ENCODE peak calls at places on chromosomes 12 and 14, in six cellular contexts. One of them, this sample, is unnamed.

GRCh38 chr12:77953515-77953914 is 122.8 kb downstream of the NAV3 start:
- DNase-seq in brain microvascular endothelial cell: no peak
- DNase-seq in left lung: no peak
- DNase-seq in SK-N-SH: no peak
- DNase-seq in endodermal cell: peak
- DNase-seq in OCI-LY7: no peak
- DNase-seq in this sample: no peak

GRCh38 chr12:109888179-109889020 is 8.1 kb upstream of the GLTP start:
- DNase-seq in brain microvascular endothelial cell: peak
- DNase-seq in left lung: no peak
- DNase-seq in SK-N-SH: no peak
- DNase-seq in endodermal cell: no peak
- DNase-seq in OCI-LY7: peak
- DNase-seq in this sample: no peak

GRCh38 chr12:111598637-111599458 is at the start of gene ATXN2:
- DNase-seq in brain microvascular endothelial cell: no peak
- DNase-seq in left lung: peak
- DNase-seq in SK-N-SH: peak
- DNase-seq in endodermal cell: peak
- DNase-seq in OCI-LY7: peak
- DNase-seq in this sample: peak

GRCh38 chr14:57498659-57499058 is 5.0 kb upstream of the CCDC198 start:
- DNase-seq in brain microvascular endothelial cell: no peak
- DNase-seq in left lung: no peak
- DNase-seq in SK-N-SH: no peak
- DNase-seq in endodermal cell: no peak
- DNase-seq in OCI-LY7: no peak
- DNase-seq in this sample: no peak

GRCh38 chr12:91618281-91618680 is 435.7 kb upstream of the DCN start:
- DNase-seq in brain microvascular endothelial cell: no peak
- DNase-seq in left lung: no peak
- DNase-seq in SK-N-SH: no peak
- DNase-seq in endodermal cell: no peak
- DNase-seq in OCI-LY7: no peak
- DNase-seq in this sample: no peak

GRCh38 chr12:10392394-10392930 is 2.6 kb upstream of the KLRK1 start:
- DNase-seq in brain microvascular endothelial cell: peak
- DNase-seq in left lung: peak
- DNase-seq in SK-N-SH: no peak
- DNase-seq in endodermal cell: no peak
- DNase-seq in OCI-LY7: peak
- DNase-seq in this sample: peak

GRCh38 chr12:87406926-87407325 is 622.3 kb downstream of the C12orf50 start:
- DNase-seq in brain microvascular endothelial cell: no peak
- DNase-seq in left lung: no peak
- DNase-seq in SK-N-SH: no peak
- DNase-seq in endodermal cell: no peak
- DNase-seq in OCI-LY7: no peak
- DNase-seq in this sample: no peak

GRCh38 chr14:69651653-69652052 is 40.3 kb downstream of the SUSD6 start:
- DNase-seq in brain microvascular endothelial cell: no peak
- DNase-seq in left lung: no peak
- DNase-seq in SK-N-SH: no peak
- DNase-seq in endodermal cell: no peak
- DNase-seq in OCI-LY7: no peak
- DNase-seq in this sample: no peak

GRCh38 chr14:95056476-95056875 is 100.9 kb downstream of the DICER1 start:
- DNase-seq in brain microvascular endothelial cell: no peak
- DNase-seq in left lung: no peak
- DNase-seq in SK-N-SH: no peak
- DNase-seq in endodermal cell: no peak
- DNase-seq in OCI-LY7: no peak
- DNase-seq in this sample: no peak

GRCh38 chr14:23160924-23161522 is 22.4 kb downstream of the SLC7A8 start:
- DNase-seq in brain microvascular endothelial cell: peak
- DNase-seq in left lung: peak
- DNase-seq in SK-N-SH: no peak
- DNase-seq in endodermal cell: peak
- DNase-seq in OCI-LY7: no peak
- DNase-seq in this sample: peak

GRCh38 chr12:19945559-19946485 is 422.5 kb upstream of the PDE3A start:
- DNase-seq in brain microvascular endothelial cell: peak
- DNase-seq in left lung: no peak
- DNase-seq in SK-N-SH: peak
- DNase-seq in endodermal cell: no peak
- DNase-seq in OCI-LY7: no peak
- DNase-seq in this sample: no peak

GRCh38 chr12:74412607-74413230 is 124.9 kb upstream of the ATXN7L3B start:
- DNase-seq in brain microvascular endothelial cell: no peak
- DNase-seq in left lung: no peak
- DNase-seq in SK-N-SH: no peak
- DNase-seq in endodermal cell: no peak
- DNase-seq in OCI-LY7: peak
- DNase-seq in this sample: no peak

GRCh38 chr14:93303659-93304058 is 29.2 kb downstream of the BTBD7 start:
- DNase-seq in brain microvascular endothelial cell: no peak
- DNase-seq in left lung: no peak
- DNase-seq in SK-N-SH: no peak
- DNase-seq in endodermal cell: no peak
- DNase-seq in OCI-LY7: no peak
- DNase-seq in this sample: no peak

GRCh38 chr12:54051081-54051912 is 2.3 kb upstream of the HOXC4 start:
- DNase-seq in brain microvascular endothelial cell: no peak
- DNase-seq in left lung: no peak
- DNase-seq in SK-N-SH: no peak
- DNase-seq in endodermal cell: peak
- DNase-seq in OCI-LY7: no peak
- DNase-seq in this sample: no peak

GRCh38 chr12:50220357-50221061 is 53.3 kb upstream of the CERS5 start:
- DNase-seq in brain microvascular endothelial cell: peak
- DNase-seq in left lung: no peak
- DNase-seq in SK-N-SH: peak
- DNase-seq in endodermal cell: no peak
- DNase-seq in OCI-LY7: peak
- DNase-seq in this sample: no peak

GRCh38 chr12:119229837-119230236 is 51.1 kb downstream of the HSPB8 start:
- DNase-seq in brain microvascular endothelial cell: peak
- DNase-seq in left lung: no peak
- DNase-seq in SK-N-SH: peak
- DNase-seq in endodermal cell: peak
- DNase-seq in OCI-LY7: peak
- DNase-seq in this sample: no peak

GRCh38 chr12:67333649-67334048 is 64.5 kb downstream of the CAND1 start:
- DNase-seq in brain microvascular endothelial cell: no peak
- DNase-seq in left lung: no peak
- DNase-seq in SK-N-SH: no peak
- DNase-seq in endodermal cell: no peak
- DNase-seq in OCI-LY7: no peak
- DNase-seq in this sample: no peak

GRCh38 chr14:41289025-41289424 is 317.7 kb upstream of the LRFN5 start:
- DNase-seq in brain microvascular endothelial cell: no peak
- DNase-seq in left lung: no peak
- DNase-seq in SK-N-SH: no peak
- DNase-seq in endodermal cell: no peak
- DNase-seq in OCI-LY7: no peak
- DNase-seq in this sample: no peak

GRCh38 chr14:89198544-89199329 is 218.3 kb downstream of the FOXN3 start:
- DNase-seq in brain microvascular endothelial cell: no peak
- DNase-seq in left lung: no peak
- DNase-seq in SK-N-SH: no peak
- DNase-seq in endodermal cell: peak
- DNase-seq in OCI-LY7: no peak
- DNase-seq in this sample: no peak

GRCh38 chr12:112855375-112855774 is 51.4 kb upstream of the OAS1 start:
- DNase-seq in brain microvascular endothelial cell: no peak
- DNase-seq in left lung: no peak
- DNase-seq in SK-N-SH: peak
- DNase-seq in endodermal cell: peak
- DNase-seq in OCI-LY7: peak
- DNase-seq in this sample: no peak

GRCh38 chr14:73027984-73028383 is 1.1 kb upstream of the ZFYVE1 start:
- DNase-seq in brain microvascular endothelial cell: no peak
- DNase-seq in left lung: no peak
- DNase-seq in SK-N-SH: no peak
- DNase-seq in endodermal cell: no peak
- DNase-seq in OCI-LY7: no peak
- DNase-seq in this sample: no peak

DNA sequence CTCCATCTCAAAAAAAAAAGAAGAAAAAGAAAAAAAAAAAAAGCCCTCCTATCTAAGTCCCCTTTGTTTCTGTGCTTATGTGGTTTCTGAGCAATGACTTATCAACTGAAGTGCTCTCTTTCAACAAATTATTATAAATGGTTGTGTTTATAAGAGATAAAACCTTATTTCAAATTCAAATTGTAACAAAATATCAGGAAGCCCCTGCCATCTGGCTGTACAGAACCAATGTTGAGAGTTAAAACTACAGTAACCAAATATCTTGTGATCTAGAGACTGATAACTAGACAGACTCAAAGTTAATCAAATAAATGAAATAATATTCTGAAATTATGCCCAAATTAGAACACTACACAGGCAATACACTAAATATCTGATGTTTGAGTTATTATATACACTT is 143.0 kb upstream of the CPNE8 start:
- DNase-seq in brain microvascular endothelial cell: no peak
- DNase-seq in left lung: no peak
- DNase-seq in SK-N-SH: peak
- DNase-seq in endodermal cell: no peak
- DNase-seq in OCI-LY7: no peak
- DNase-seq in this sample: no peak
- H3K27ac ChIP-seq in brain microvascular endothelial cell: no peak
- H3K27ac ChIP-seq in left lung: no peak
- H3K27ac ChIP-seq in SK-N-SH: no peak
- H3K27ac ChIP-seq in endodermal cell: no peak
- H3K27ac ChIP-seq in OCI-LY7: no peak
- H3K27ac ChIP-seq in this sample: no peak

GRCh38 chr12:89250648-89251047 is 101.7 kb downstream of the DUSP6 start:
- DNase-seq in brain microvascular endothelial cell: no peak
- DNase-seq in left lung: no peak
- DNase-seq in SK-N-SH: no peak
- DNase-seq in endodermal cell: no peak
- DNase-seq in OCI-LY7: no peak
- DNase-seq in this sample: no peak

GRCh38 chr12:89253483-89253882 is 98.8 kb downstream of the DUSP6 start:
- DNase-seq in brain microvascular endothelial cell: no peak
- DNase-seq in left lung: no peak
- DNase-seq in SK-N-SH: no peak
- DNase-seq in endodermal cell: no peak
- DNase-seq in OCI-LY7: no peak
- DNase-seq in this sample: no peak

GRCh38 chr12:89250213-89250612 is 102.1 kb downstream of the DUSP6 start:
- DNase-seq in brain microvascular endothelial cell: no peak
- DNase-seq in left lung: no peak
- DNase-seq in SK-N-SH: no peak
- DNase-seq in endodermal cell: no peak
- DNase-seq in OCI-LY7: no peak
- DNase-seq in this sample: no peak

GRCh38 chr12:89251326-89252237 is 100.7 kb downstream of the DUSP6 start:
- DNase-seq in brain microvascular endothelial cell: no peak
- DNase-seq in left lung: no peak
- DNase-seq in SK-N-SH: no peak
- DNase-seq in endodermal cell: no peak
- DNase-seq in OCI-LY7: no peak
- DNase-seq in this sample: no peak

DNA sequence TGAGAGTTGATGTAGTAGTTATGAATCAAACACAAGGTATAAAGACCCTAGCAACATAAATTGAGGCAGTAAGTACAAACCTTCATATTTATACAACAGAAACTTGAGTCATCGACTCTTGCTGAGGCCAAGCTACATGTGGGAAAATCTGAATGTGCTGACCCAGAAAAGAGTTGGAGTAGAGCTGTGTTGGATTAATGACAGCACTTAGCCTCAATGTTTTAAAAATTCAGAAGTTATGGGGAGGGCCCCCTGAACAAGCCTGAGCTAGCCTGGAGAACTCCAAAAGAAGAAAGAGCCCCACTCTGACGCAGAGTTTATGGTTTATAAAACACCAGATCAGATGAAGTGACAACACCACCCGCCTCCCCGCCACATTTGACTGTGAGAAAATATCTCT is 100.0 kb downstream of the DUSP6 start:
- DNase-seq in brain microvascular endothelial cell: peak
- DNase-seq in left lung: no peak
- DNase-seq in SK-N-SH: no peak
- DNase-seq in endodermal cell: no peak
- DNase-seq in OCI-LY7: no peak
- DNase-seq in this sample: no peak
- H3K27ac ChIP-seq in brain microvascular endothelial cell: no peak
- H3K27ac ChIP-seq in left lung: no peak
- H3K27ac ChIP-seq in SK-N-SH: no peak
- H3K27ac ChIP-seq in endodermal cell: no peak
- H3K27ac ChIP-seq in OCI-LY7: no peak
- H3K27ac ChIP-seq in this sample: no peak

DNA sequence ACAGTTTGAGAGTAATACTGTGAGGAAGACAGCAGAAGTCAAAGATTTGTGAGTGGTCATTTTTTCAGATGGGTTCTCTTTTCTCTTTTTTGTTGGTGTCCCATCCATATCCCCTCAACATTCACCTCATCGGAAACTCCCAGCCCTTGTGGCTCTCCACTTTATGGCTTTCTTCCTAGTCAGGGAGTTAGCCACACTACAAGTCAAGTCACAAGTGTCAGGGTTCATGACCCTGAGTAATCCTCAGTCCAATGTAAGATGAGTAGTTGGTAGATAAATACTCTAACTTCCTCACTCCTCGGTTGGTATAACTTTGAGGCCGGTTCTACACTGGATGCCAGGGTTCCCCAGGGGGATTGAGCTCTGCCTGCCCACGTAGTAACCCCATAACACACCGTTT is 41.4 kb downstream of the PTGER2 start:
- DNase-seq in brain microvascular endothelial cell: no peak
- DNase-seq in left lung: no peak
- DNase-seq in SK-N-SH: no peak
- DNase-seq in endodermal cell: no peak
- DNase-seq in OCI-LY7: no peak
- DNase-seq in this sample: no peak
- H3K27ac ChIP-seq in brain microvascular endothelial cell: peak
- H3K27ac ChIP-seq in left lung: no peak
- H3K27ac ChIP-seq in SK-N-SH: peak
- H3K27ac ChIP-seq in endodermal cell: no peak
- H3K27ac ChIP-seq in OCI-LY7: no peak
- H3K27ac ChIP-seq in this sample: no peak

DNA sequence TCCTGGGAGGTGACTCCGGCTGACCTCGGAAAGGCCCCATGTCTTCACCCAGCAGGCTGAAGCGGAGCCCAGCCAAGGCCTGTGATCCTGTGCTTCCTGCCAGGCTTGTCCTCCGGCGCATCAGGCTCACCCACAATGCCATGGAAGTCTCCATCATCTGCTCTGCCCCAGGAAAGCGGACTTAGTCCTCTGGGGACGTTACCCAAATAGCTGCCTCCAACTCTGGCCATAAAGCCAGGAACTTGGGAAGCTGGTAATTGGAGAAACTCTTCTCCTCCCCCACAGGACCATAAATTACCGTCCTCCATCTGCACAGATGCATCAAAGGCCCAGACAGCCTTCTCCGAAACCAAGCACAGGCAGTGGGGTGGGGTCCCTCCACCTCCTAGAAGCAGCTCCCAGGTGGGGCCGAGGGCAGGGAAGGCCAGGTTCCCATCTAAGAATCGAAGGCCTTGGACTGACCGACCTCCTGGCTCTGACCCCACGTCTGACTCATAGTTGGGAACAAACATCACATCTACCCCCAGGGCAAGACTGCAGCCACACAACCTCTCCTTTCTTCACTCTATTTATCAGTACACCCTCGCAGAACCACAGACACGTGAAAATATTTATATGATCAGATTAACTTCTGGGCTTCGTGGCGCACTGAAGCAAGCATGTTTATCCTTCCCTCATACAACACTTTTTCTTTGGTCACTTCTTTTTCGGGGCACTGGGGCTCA is 56.4 kb downstream of the PITPNM2 start:
- DNase-seq in brain microvascular endothelial cell: peak
- DNase-seq in left lung: no peak
- DNase-seq in SK-N-SH: no peak
- DNase-seq in endodermal cell: no peak
- DNase-seq in OCI-LY7: no peak
- DNase-seq in this sample: no peak
- H3K27ac ChIP-seq in brain microvascular endothelial cell: no peak
- H3K27ac ChIP-seq in left lung: no peak
- H3K27ac ChIP-seq in SK-N-SH: no peak
- H3K27ac ChIP-seq in endodermal cell: no peak
- H3K27ac ChIP-seq in OCI-LY7: no peak
- H3K27ac ChIP-seq in this sample: peak

This sample was measured in lower lobe of right lung.